ENCODE peak calls at places on chromosome 19, in six cellular contexts. L is cardiac fibroblast; F is mesenchymal stem cell; X is CD4-positive, CD25-positive, alpha-beta regulatory T cell; Z is endodermal cell; C is left ventricle myocardium inferior. T is an unnamed sample.

GRCh38 chr19:43638214-43638990 is 1.2 kb downstream of the CADM4 start:
- DNase-seq in Z (no peak), F (no peak), X (no peak), L (no peak), C (no peak), T (no peak)

GRCh38 chr19:30629086-30629485 is 256.9 kb downstream of the ZNF536 start:
- DNase-seq in X (no peak), C (no peak), F (no peak), L (no peak), Z (no peak), T (no peak)

GRCh38 chr19:21143846-21144245 is 2.0 kb downstream of the ZNF431 start:
- DNase-seq in C (no peak), X (no peak), F (peak; percentile 3), Z (no peak), L (no peak), T (no peak)

GRCh38 chr19:50199254-50199545 is 4.2 kb upstream of the MYH14 start:
- DNase-seq in C (no peak), F (no peak), X (no peak), L (no peak), Z (no peak), T (no peak)

GRCh38 chr19:51552996-51553725 is 17.9 kb upstream of the ZNF175 start:
- DNase-seq in X (no peak), C (peak; percentile 72), L (peak; percentile 68), F (peak; percentile 51), Z (peak; percentile 96), T (no peak)

GRCh38 chr19:13262450-13262849 is 112.2 kb downstream of the IER2 start:
- DNase-seq in Z (no peak), X (peak; percentile 52), C (no peak), L (peak; percentile 71), F (peak; percentile 65), T (peak; percentile 42)

GRCh38 chr19:46782355-46783019 is 5.9 kb downstream of the SLC1A5 start:
- DNase-seq in L (no peak), X (no peak), Z (no peak), C (no peak), F (no peak), T (no peak)

GRCh38 chr19:41586064-41586463 is 10.1 kb downstream of the CEACAM21 start:
- DNase-seq in X (no peak), C (no peak), F (no peak), Z (no peak), L (no peak), T (no peak)

GRCh38 chr19:23318143-23318542 is 67.9 kb upstream of the ZNF724 start:
- DNase-seq in Z (no peak), X (no peak), L (no peak), F (no peak), C (no peak), T (no peak)

GRCh38 chr19:3882041-3882384 is 1.5 kb downstream of the ATCAY start:
- DNase-seq in C (no peak), X (no peak), F (no peak), Z (no peak), L (no peak), T (no peak)

GRCh38 chr19:4597278-4597974 is 37.9 kb upstream of the SEMA6B start:
- DNase-seq in Z (no peak), F (no peak), C (no peak), X (no peak), L (no peak), T (no peak)

GRCh38 chr19:4064551-4065260 is 2.0 kb downstream of the ZBTB7A start:
- DNase-seq in Z (peak; percentile 73), C (peak; percentile 59), X (peak; percentile 52), L (peak; percentile 43), F (no peak), T (no peak)

GRCh38 chr19:38425810-38426466 is at the start of gene RASGRP4:
- DNase-seq in Z (peak; percentile 66), F (no peak), C (peak; percentile 51), L (no peak), X (peak; percentile 49), T (peak; percentile 43)

GRCh38 chr19:2446390-2446789 is 10.4 kb downstream of the LMNB2 start:
- DNase-seq in L (no peak), F (no peak), X (peak; percentile 22), C (no peak), Z (no peak), T (peak; percentile 94)

GRCh38 chr19:15296841-15297415 is 35.4 kb downstream of the BRD4 start:
- DNase-seq in X (peak; percentile 24), L (no peak), C (no peak), Z (no peak), F (no peak), T (no peak)

GRCh38 chr19:18328340-18329034 is 5.6 kb upstream of the LSM4 start:
- DNase-seq in Z (peak; percentile 97), L (peak; percentile 99), F (peak; percentile 99), C (peak; percentile 87), X (peak; percentile 89), T (peak; percentile 97)
- H3K4me3 ChIP-seq in Z (peak overlapping the region; percentile 86), L (peak overlapping the region; percentile 47), F (no peak overlapping the region), C (peak overlapping the region; percentile 61), X (peak overlapping the region; percentile 75), T (peak overlapping the region; percentile 58)

DNA sequence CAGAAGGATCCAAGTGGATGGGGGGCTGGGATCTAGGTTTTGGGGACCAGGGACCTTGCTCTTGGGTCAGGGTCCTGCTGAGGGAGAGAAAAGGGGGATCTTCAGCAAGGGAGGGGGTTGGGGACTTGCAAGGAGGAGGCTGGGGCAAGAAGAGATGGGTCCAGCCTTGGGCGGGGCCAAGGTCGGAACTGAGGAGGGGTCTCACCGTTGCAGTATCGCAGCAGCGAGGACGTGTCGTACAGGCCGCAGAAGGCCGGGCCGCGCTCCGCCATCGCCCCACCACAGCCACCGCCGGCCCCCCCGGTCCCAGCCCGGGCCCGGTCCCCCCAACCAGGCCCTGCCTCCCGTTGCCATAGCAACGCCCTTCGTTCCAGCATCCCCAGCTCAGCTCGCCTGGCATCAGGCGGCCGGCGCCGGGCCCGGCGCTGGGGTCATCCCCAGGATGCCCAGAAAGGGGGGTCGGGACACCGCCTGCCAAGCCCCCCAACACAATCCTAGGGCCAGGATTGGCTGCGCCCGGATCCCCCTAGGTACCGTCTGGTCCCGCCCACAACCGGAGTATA is 6.0 kb upstream of the EML2 start:
- DNase-seq in F (no peak), Z (no peak), C (no peak), L (no peak), X (no peak), T (no peak)
- H3K4me3 ChIP-seq in F (no peak overlapping the region), Z (no peak overlapping the region), C (peak overlapping the region; percentile 72), L (peak overlapping the region; percentile 57), X (peak overlapping the region; percentile 59), T (peak overlapping the region; percentile 64)

GRCh38 chr19:19619121-19619848 is 798 bp upstream of the PBX4 start:
- DNase-seq in F (no peak), Z (no peak), C (no peak), L (no peak), X (no peak), T (no peak)
- H3K4me3 ChIP-seq in F (peak overlapping the region; percentile 4), Z (peak overlapping the region; percentile 85), C (peak overlapping the region; percentile 57), L (no peak overlapping the region), X (no peak overlapping the region), T (peak overlapping the region; percentile 52)

DNA sequence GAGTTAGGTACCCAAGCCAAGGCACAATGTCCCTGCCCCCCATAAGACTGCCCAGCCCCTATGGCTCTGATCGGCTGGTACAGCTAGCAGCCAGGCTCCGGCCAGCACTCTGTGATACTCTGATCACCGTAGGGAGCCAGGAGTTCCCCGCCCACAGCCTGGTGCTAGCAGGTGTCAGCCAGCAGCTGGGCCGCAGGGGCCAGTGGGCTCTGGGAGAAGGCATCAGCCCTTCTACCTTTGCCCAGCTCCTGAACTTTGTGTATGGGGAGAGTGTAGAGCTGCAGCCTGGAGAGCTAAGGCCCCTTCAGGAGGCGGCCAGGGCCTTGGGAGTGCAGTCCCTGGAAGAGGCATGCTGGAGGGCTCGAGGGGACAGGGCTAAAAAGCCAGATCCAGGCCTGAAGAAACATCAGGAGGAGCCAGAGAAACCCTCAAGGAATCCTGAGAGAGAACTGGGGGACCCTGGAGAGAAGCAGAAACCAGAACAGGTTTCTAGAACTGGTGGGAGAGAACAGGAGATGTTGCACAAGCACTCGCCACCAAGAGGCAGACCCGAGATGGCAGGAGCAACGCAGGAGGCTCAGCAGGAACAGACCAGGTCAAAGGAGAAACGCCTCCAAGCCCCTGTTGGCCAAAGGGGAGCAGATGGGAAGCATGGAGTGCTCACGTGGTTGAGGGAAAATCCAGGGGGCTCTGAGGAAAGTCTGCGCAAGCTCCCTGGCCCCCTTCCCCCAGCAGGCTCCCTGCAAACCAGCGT is 3.0 kb upstream of the KMT2B start:
- DNase-seq in L (no peak), F (no peak), Z (peak; percentile 77), X (peak; percentile 24), C (no peak), T (no peak)
- H3K4me3 ChIP-seq in L (no peak overlapping the region), F (no peak overlapping the region), Z (no peak overlapping the region), X (peak overlapping the region; percentile 69), C (no peak overlapping the region), T (no peak overlapping the region)

GRCh38 chr19:1244693-1245451 is 3.3 kb downstream of the ATP5F1D start:
- DNase-seq in C (peak; percentile 87), Z (no peak), F (no peak), L (no peak), X (no peak), T (no peak)
- H3K4me3 ChIP-seq in C (peak overlapping the region; percentile 90), Z (no peak overlapping the region), F (peak overlapping the region; percentile 14), L (peak overlapping the region; percentile 21), X (no peak overlapping the region), T (no peak overlapping the region)

GRCh38 chr19:8340341-8341096 is 2.5 kb downstream of the KANK3 start:
- DNase-seq in Z (peak; percentile 82), C (peak; percentile 76), L (peak; percentile 63), F (peak; percentile 49), X (no peak), T (no peak)

GRCh38 chr19:8342316-8342683 is 762 bp downstream of the KANK3 start:
- DNase-seq in L (no peak), C (no peak), X (no peak), Z (peak; percentile 66), F (no peak), T (no peak)

GRCh38 chr19:8343483-8343844 is 402 bp upstream of the KANK3 start:
- DNase-seq in L (no peak), F (no peak), Z (no peak), X (no peak), C (no peak), T (no peak)

GRCh38 chr19:8338835-8339234 is 4.2 kb downstream of the KANK3 start:
- DNase-seq in L (no peak), Z (peak; percentile 74), C (no peak), F (no peak), X (no peak), T (no peak)

GRCh38 chr19:8342684-8343482 is at the start of gene KANK3:
- DNase-seq in X (peak; percentile 86), L (peak; percentile 97), Z (peak; percentile 100), C (peak; percentile 98), F (peak; percentile 95), T (peak; percentile 94)
- H3K4me3 ChIP-seq in X (peak within 1 kb of the TSS; percentile 37), L (peak within 1 kb of the TSS; percentile 55), Z (peak within 1 kb of the TSS; percentile 75), C (peak within 1 kb of the TSS; percentile 77), F (peak within 1 kb of the TSS; percentile 47), T (peak within 1 kb of the TSS; percentile 53)